ENCODE peak calls at places on chromosomes 1 and 21, in nine cellular contexts. M, G, T, R, Q, J, V, D and W are unnamed samples.
A peak's percentile ranks its signal among the peaks of the same experiment; 100 is the strongest.

GRCh38 chr1:36257375-36257767 is 33.1 kb downstream of the THRAP3 start:
- DNase-seq in M (no peak), G (no peak), T (no peak), R (no peak), Q (no peak), J (peak; percentile 78), V (no peak), D (no peak), W (no peak)

GRCh38 chr21:25578070-25578961 is 29.0 kb downstream of the MRPL39 start:
- DNase-seq in M (no peak), G (no peak), T (peak; percentile 45), R (no peak), Q (no peak), J (no peak), V (no peak), D (no peak), W (no peak)

GRCh38 chr1:84620720-84621313 is 46.6 kb upstream of the CTBS start:
- DNase-seq in M (peak; percentile 50), G (no peak), T (peak; percentile 61), R (peak; percentile 77), Q (peak; percentile 89), J (peak; percentile 84), V (peak; percentile 86), D (peak; percentile 87), W (peak; percentile 56)

GRCh38 chr1:94169126-94169525 is 48.2 kb upstream of the ABCA4 start:
- DNase-seq in M (no peak), G (no peak), T (no peak), R (no peak), Q (no peak), J (no peak), V (no peak), D (no peak), W (no peak)

GRCh38 chr1:243748706-243749283 is 101.2 kb downstream of the AKT3 start:
- DNase-seq in M (peak; percentile 70), G (peak; percentile 35), T (peak; percentile 79), R (no peak), Q (no peak), J (peak; percentile 90), V (no peak), D (peak; percentile 68), W (no peak)

GRCh38 chr1:113854234-113854633 is 17.3 kb downstream of the PTPN22 start:
- DNase-seq in M (no peak), G (no peak), T (no peak), R (no peak), Q (no peak), J (no peak), V (no peak), D (no peak), W (no peak)

GRCh38 chr21:34367320-34367935 is 3.6 kb downstream of the KCNE2 start:
- DNase-seq in M (peak; percentile 77), G (peak; percentile 35), T (peak; percentile 63), R (peak; percentile 70), Q (no peak), J (peak; percentile 93), V (peak; percentile 75), D (peak; percentile 63), W (no peak)

GRCh38 chr1:108503062-108503740 is 53.1 kb downstream of the NBPF6 start:
- DNase-seq in M (no peak), G (no peak), T (peak; percentile 90), R (no peak), Q (no peak), J (peak; percentile 79), V (no peak), D (no peak), W (no peak)

GRCh38 chr1:156618853-156619581 is at the start of gene HAPLN2:
- DNase-seq in M (no peak), G (no peak), T (no peak), R (peak; percentile 56), Q (peak; percentile 35), J (peak; percentile 60), V (no peak), D (peak; percentile 45), W (no peak)

GRCh38 chr21:46636181-46636512 is 673 bp downstream of the PRMT2 start:
- DNase-seq in M (no peak), G (no peak), T (no peak), R (no peak), Q (no peak), J (peak; percentile 2), V (no peak), D (no peak), W (no peak)

GRCh38 chr21:46637952-46638746 is 2.7 kb downstream of the PRMT2 start:
- DNase-seq in M (no peak), G (no peak), T (peak; percentile 13), R (no peak), Q (no peak), J (peak; percentile 12), V (no peak), D (no peak), W (no peak)

GRCh38 chr21:46636550-46637289 is 1.2 kb downstream of the PRMT2 start:
- DNase-seq in M (no peak), G (no peak), T (peak; percentile 2), R (no peak), Q (no peak), J (peak; percentile 2), V (no peak), D (no peak), W (no peak)

GRCh38 chr21:46641656-46642055 is 6.2 kb downstream of the PRMT2 start:
- DNase-seq in M (no peak), G (no peak), T (peak; percentile 4), R (no peak), Q (no peak), J (no peak), V (no peak), D (no peak), W (no peak)

GRCh38 chr21:46639489-46640386 is 4.3 kb downstream of the PRMT2 start:
- DNase-seq in M (no peak), G (no peak), T (peak; percentile 10), R (no peak), Q (no peak), J (peak; percentile 58), V (no peak), D (peak; percentile 11), W (no peak)
- TF ChIP-seq CTCF in M (peak; percentile 28), G (peak; percentile 38), T (no peak), R (peak; percentile 34), Q (peak; percentile 50), J (peak; percentile 81), V (peak; percentile 24), D (peak; percentile 54), W (peak; percentile 70)

GRCh38 chr1:245537992-245538391 is 383.2 kb downstream of the KIF26B start:
- DNase-seq in M (no peak), G (no peak), T (peak; percentile 74), R (no peak), Q (no peak), J (no peak), V (no peak), D (no peak), W (no peak)
- H3K4me3 ChIP-seq in M (no peak overlapping the region), G (no peak overlapping the region), T (no peak overlapping the region), R (no peak overlapping the region), Q (no peak overlapping the region), J (no peak overlapping the region), V (no peak overlapping the region), D (no peak overlapping the region), W (no peak overlapping the region)

GRCh38 chr1:15886613-15887167 is 39.2 kb downstream of the SPEN start:
- DNase-seq in M (no peak), G (no peak), T (no peak), R (peak; percentile 14), Q (no peak), J (no peak), V (no peak), D (no peak), W (no peak)
- H3K36me3 ChIP-seq in M (no peaks in the 10 kb centered on the region), G (no peaks in the 10 kb centered on the region), T (no peaks in the 10 kb centered on the region), R (no peaks in the 10 kb centered on the region), Q (no peaks in the 10 kb centered on the region), J (no peaks in the 10 kb centered on the region), V (no peaks in the 10 kb centered on the region), D (peaks cover 74% of the 10 kb centered on the region), W (peaks cover 32% of the 10 kb centered on the region)

GRCh38 chr1:204241050-204241449 is 27.3 kb upstream of the GOLT1A start:
- DNase-seq in M (no peak), G (no peak), T (no peak), R (no peak), Q (no peak), J (no peak), V (no peak), D (no peak), W (no peak)
- TF ChIP-seq CTCF in M (no peak), G (no peak), T (no peak), R (no peak), Q (no peak), J (no peak), V (no peak), D (no peak), W (no peak)

DNA sequence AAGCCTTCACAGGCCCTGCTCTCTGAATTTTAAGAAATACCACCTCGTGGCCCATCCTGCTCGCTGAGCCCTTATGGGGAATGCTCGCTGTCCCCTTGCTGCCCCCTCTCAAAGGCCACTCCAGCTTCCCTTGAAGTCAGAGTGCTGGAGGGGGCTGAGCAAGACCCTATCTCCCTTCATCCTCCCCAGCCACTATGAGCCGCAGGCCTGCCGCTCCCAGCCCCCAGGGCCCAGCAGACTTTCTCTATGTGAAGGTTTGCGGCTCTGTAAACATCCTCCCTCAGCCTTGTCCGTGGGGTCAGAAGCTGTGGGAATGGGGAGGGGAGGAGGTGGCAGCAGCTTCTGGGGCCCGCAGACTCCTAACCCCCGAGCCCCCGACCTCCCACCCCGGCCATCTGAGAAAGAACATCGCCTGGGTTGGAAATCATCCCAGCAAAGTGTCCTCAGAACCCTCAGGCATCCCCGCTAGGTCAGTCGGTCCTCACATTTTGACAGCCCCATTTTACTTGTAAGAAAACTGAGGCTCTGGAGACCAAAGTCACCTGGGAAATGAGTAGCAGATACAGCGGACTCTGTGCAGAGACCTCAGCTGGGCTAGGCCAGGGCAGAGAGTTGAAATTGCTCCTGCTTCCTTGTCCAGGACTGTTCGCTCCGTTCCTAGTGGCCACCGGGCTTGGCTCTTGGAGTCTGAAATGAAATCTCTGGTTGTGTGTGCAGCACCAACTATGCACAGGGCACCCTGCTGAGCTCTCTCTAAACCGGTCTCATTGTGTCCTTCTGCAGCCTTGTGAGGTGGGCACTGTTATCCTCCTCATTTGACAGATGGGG is 4.4 kb downstream of the KCNQ4 start:
- DNase-seq in M (no peak), G (no peak), T (no peak), R (no peak), Q (no peak), J (no peak), V (no peak), D (no peak), W (no peak)
- H3K4me3 ChIP-seq in M (no peak overlapping the region), G (no peak overlapping the region), T (no peak overlapping the region), R (no peak overlapping the region), Q (no peak overlapping the region), J (no peak overlapping the region), V (no peak overlapping the region), D (no peak overlapping the region), W (no peak overlapping the region)

DNA sequence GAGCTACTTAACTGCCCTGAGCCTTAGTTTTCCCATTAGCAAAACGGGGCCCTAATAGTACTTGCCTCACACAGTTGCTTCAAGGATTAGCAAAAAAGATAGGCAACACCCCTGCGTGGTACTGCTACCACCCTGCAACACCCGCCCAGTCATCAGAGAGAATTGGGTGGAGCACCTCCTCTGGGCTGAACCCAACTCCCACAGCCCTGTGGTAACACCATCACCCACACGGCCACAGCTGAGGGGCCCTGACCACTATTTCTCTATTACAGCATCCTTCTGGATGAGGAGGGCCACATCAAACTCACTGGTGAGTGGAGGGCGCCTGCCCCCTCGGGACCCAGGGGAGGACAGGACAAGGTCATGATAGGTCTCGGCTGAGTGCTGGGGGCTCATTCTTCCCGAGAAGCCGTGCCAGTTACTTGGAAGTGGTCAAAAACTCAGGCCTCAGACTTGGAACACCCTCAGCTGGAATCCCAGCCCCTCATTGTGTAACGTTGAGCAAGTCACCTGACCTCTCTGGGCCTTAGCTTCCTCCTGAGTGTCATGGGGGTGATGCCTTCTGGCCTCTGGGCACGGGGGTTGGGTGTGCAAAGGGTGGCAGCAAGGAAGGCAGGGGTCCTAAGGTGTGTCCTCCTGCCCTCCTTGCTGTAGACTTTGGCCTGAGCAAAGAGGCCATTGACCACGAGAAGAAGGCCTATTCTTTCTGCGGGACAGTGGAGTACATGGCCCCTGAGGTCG is 24.6 kb downstream of the RPS6KA1 start:
- DNase-seq in M (no peak), G (no peak), T (no peak), R (no peak), Q (peak; percentile 79), J (no peak), V (no peak), D (no peak), W (no peak)
- H3K36me3 ChIP-seq in M (peaks cover 16% of the 10 kb centered on the region), G (no peaks in the 10 kb centered on the region), T (no peaks in the 10 kb centered on the region), R (no peaks in the 10 kb centered on the region), Q (peaks cover 74% of the 10 kb centered on the region), J (peaks cover 29% of the 10 kb centered on the region), V (peaks cover 65% of the 10 kb centered on the region), D (peaks cover 78% of the 10 kb centered on the region), W (peaks cover 78% of the 10 kb centered on the region)